ENCODE peak calls at places on chromosomes 6 and 20, in seven cellular contexts. X is WTC11, N is BE2C, C is DND-41, A is pancreas, V is tibial artery, T is lower leg skin. W is an unnamed sample.
A peak's percentile ranks its signal among the peaks of the same experiment; 100 is the strongest.

GRCh38 chr6:154053141-154053540 is 14.1 kb downstream of the OPRM1 start:
- DNase-seq in V (no peak), C (no peak), N (no peak), X (no peak), T (no peak), A (no peak), W (no peak)

GRCh38 chr20:50496773-50497375 is 13.3 kb upstream of the PTPN1 start:
- DNase-seq in X (no peak), V (no peak), T (peak; percentile 43), A (no peak), N (no peak), C (no peak), W (no peak)

GRCh38 chr6:984031-984430 is 291.1 kb upstream of the EXOC2 start:
- DNase-seq in C (no peak), N (no peak), X (no peak), A (no peak), V (no peak), T (no peak), W (no peak)

GRCh38 chr20:25223179-25223661 is 24.7 kb upstream of the PYGB start:
- DNase-seq in A (no peak), V (no peak), C (no peak), N (peak; percentile 37), T (peak; percentile 83), X (no peak), W (no peak)

GRCh38 chr20:50014570-50015562 is 32.1 kb downstream of the SNAI1 start:
- DNase-seq in X (no peak), T (no peak), A (no peak), C (no peak), N (peak; percentile 51), V (no peak), W (peak; percentile 79)

GRCh38 chr6:139117734-139118133 is 17.1 kb upstream of the HECA start:
- DNase-seq in V (no peak), T (no peak), C (no peak), X (no peak), N (no peak), A (no peak), W (no peak)

GRCh38 chr20:21571841-21572690 is 58.2 kb upstream of the NKX2-2 start:
- DNase-seq in C (peak; percentile 27), N (peak; percentile 25), T (peak; percentile 75), X (peak; percentile 33), V (no peak), A (no peak), W (no peak)

GRCh38 chr6:54335871-54336270 is 27.6 kb downstream of the TINAG start:
- DNase-seq in V (no peak), N (no peak), T (no peak), X (no peak), C (no peak), A (no peak), W (no peak)

DNA sequence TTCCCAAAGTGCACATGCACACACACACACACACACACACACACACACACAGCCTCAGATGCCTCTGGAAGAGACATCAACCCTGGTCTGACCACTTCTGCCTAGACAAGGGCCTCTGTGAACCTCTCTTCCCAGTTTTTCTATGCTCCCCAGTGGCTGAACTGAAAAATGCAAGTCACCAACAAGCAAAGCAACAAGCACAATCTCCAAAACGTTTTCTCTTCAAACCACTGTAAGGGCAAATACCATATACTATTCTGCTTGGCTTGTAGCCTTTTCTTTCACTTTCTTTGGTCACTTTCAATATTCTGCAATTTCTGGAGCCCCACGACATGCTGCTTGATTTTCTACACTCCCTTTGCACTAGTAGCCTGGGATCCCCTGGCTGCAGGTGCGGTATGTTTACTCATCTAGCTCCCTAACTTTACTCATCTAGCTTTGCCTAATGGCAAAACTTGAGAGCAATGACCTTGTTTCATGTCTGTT is 121.4 kb upstream of the DST start:
- DNase-seq in X (no peak), N (peak; percentile 20), V (no peak), T (no peak), C (no peak), A (no peak), W (no peak)
- TF ChIP-seq CTCF in X (peak; percentile 17), N (peak; percentile 53), V (peak; percentile 35), T (peak; percentile 25), C (peak; percentile 41), A (no peak), W (peak; percentile 60)

DNA sequence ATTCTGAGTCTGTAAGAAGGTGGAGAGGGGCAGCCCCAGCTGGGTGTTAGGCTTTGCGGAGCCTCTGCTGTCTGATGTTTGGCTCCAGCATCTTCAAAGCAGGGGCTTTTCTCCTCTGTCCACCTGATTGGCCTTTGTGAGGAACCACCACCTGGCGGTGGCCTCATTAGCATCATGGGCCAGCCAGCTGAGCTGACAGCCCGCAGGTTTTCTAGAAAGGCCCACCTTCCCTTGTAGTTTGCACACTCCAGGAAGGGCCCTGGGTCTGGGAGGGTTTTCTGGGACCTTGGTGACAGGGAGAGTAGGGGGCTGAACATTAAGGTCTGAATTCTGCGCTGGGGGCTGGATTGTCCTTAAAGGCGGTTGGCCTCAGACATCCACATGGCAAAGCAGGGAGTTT is 11.6 kb downstream of the IGF2R start:
- DNase-seq in X (no peak), C (no peak), N (no peak), A (no peak), T (peak; percentile 78), V (no peak), W (no peak)
- TF ChIP-seq CTCF in X (no peak), C (no peak), N (no peak), A (no peak), T (no peak), V (no peak), W (no peak)

GRCh38 chr20:7031222-7031621 is 263.7 kb downstream of the BMP2 start:
- DNase-seq in C (no peak), T (no peak), V (no peak), N (no peak), A (no peak), X (no peak), W (no peak)
- TF ChIP-seq CTCF in C (peak; percentile 33), T (no peak), V (no peak), N (no peak), A (no peak), X (no peak), W (peak; percentile 50)

GRCh38 chr20:768426-768978 is at the start of gene SLC52A3:
- DNase-seq in N (no peak), V (no peak), T (peak; percentile 88), C (peak; percentile 16), A (peak; percentile 65), X (peak; percentile 73), W (no peak)
- TF ChIP-seq CTCF in N (peak; percentile 32), V (no peak), T (no peak), C (peak; percentile 46), A (no peak), X (no peak), W (peak; percentile 34)

GRCh38 chr20:62374431-62375152 is 7.5 kb upstream of the LAMA5 start:
- DNase-seq in X (no peak), C (no peak), N (no peak), A (no peak), T (no peak), V (no peak), W (no peak)

GRCh38 chr20:62378215-62378614 is 8.7 kb upstream of the RPS21 start:
- DNase-seq in C (no peak), X (no peak), N (no peak), V (no peak), T (no peak), A (no peak), W (no peak)

GRCh38 chr20:62377064-62377461 is 9.8 kb upstream of the RPS21 start:
- DNase-seq in X (no peak), T (no peak), N (no peak), V (no peak), A (no peak), C (no peak), W (no peak)

GRCh38 chr20:62377615-62378085 is 9.3 kb upstream of the RPS21 start:
- DNase-seq in T (no peak), N (no peak), V (no peak), X (no peak), A (no peak), C (no peak), W (no peak)

GRCh38 chr20:62376112-62377063 is 9.3 kb upstream of the LAMA5 start:
- DNase-seq in X (peak; percentile 82), V (no peak), C (no peak), N (peak; percentile 78), T (no peak), A (peak; percentile 64), W (no peak)
- TF ChIP-seq CTCF in X (no peak), V (peak; percentile 77), C (no peak), N (peak; percentile 56), T (no peak), A (no peak), W (peak; percentile 59)

GRCh38 chr6:97958143-97958542 is 675.1 kb upstream of the MMS22L start:
- DNase-seq in V (no peak), A (no peak), X (peak; percentile 60), T (no peak), C (no peak), N (no peak), W (no peak)
- TF ChIP-seq CTCF in V (no peak), A (no peak), X (no peak), T (no peak), C (no peak), N (no peak), W (no peak)

W was measured in type B pancreatic cell.